ENCODE peak calls at places on chromosomes 16 and 17, in nine cellular contexts. P is EL; N is Panc1; G is stimulated activated CD4-positive, alpha-beta T cell treated with anti-CD3 and anti-CD28 coated beads, Interleukin-4, amount 100 ng/mL, for 4 hours; D is activated naive CD8-positive, alpha-beta T cell treated with anti-CD3 and anti-CD28 coated beads for 36 hours; X is H4; E is immature natural killer cell; R is HFFc6; Y is progenitor cell of endocrine pancreas. H is an unnamed sample.

GRCh38 chr17:72691601-72692000 is 400.9 kb downstream of the SLC39A11 start:
- DNase-seq in P (peak), N (no peak), G (no peak), D (no peak), X (no peak), E (no peak), R (peak), Y (no peak), H (no peak)

GRCh38 chr17:47741109-47741792 is 8.2 kb downstream of the TBX21 start:
- DNase-seq in P (no peak), N (no peak), G (no peak), D (no peak), X (no peak), E (peak), R (no peak), Y (no peak), H (no peak)

GRCh38 chr17:31533546-31534155 is 142.2 kb downstream of the RAB11FIP4 start:
- DNase-seq in P (peak), N (no peak), G (peak), D (peak), X (peak), E (no peak), R (peak), Y (no peak), H (no peak)

GRCh38 chr16:24829153-24829552 is 16.6 kb upstream of the SLC5A11 start:
- DNase-seq in P (no peak), N (no peak), G (no peak), D (no peak), X (no peak), E (no peak), R (no peak), Y (no peak), H (no peak)

GRCh38 chr17:74893936-74894671 is 671 bp upstream of the FADS6 start:
- DNase-seq in P (no peak), N (no peak), G (no peak), D (no peak), X (no peak), E (no peak), R (no peak), Y (no peak), H (no peak)

GRCh38 chr16:4937782-4938682 is 1.1 kb upstream of the PPL start:
- DNase-seq in P (no peak), N (no peak), G (no peak), D (no peak), X (no peak), E (no peak), R (no peak), Y (no peak), H (no peak)

GRCh38 chr17:68760141-68760475 is 158.9 kb upstream of the FAM20A start:
- DNase-seq in P (no peak), N (no peak), G (no peak), D (no peak), X (no peak), E (no peak), R (no peak), Y (no peak), H (no peak)

GRCh38 chr17:76801706-76802105 is 63.8 kb downstream of the MFSD11 start:
- DNase-seq in P (no peak), N (no peak), G (no peak), D (no peak), X (no peak), E (no peak), R (no peak), Y (no peak), H (no peak)

GRCh38 chr17:77246110-77247047 is 105.6 kb downstream of the SEC14L1 start:
- DNase-seq in P (no peak), N (no peak), G (no peak), D (no peak), X (no peak), E (no peak), R (no peak), Y (no peak), H (no peak)

GRCh38 chr16:56708418-56708817 is 21.5 kb upstream of the NUP93 start:
- DNase-seq in P (no peak), N (no peak), G (no peak), D (peak), X (no peak), E (no peak), R (no peak), Y (no peak), H (no peak)

GRCh38 chr17:79023180-79023705 is 726 bp upstream of the C1QTNF1 start:
- DNase-seq in P (no peak), N (no peak), G (no peak), D (no peak), X (no peak), E (no peak), R (no peak), Y (no peak), H (no peak)

GRCh38 chr16:49859139-49859947 is 3.4 kb upstream of the ZNF423 start:
- DNase-seq in P (peak), N (no peak), G (no peak), D (no peak), X (no peak), E (no peak), R (no peak), Y (no peak), H (no peak)

GRCh38 chr16:24537474-24538337 is 1.7 kb upstream of the RBBP6 start:
- DNase-seq in P (no peak), N (no peak), G (no peak), D (no peak), X (no peak), E (no peak), R (no peak), Y (no peak), H (no peak)

GRCh38 chr17:81364278-81365147 is 30.7 kb upstream of the BAHCC1 start:
- DNase-seq in P (no peak), N (no peak), G (no peak), D (no peak), X (no peak), E (no peak), R (no peak), Y (no peak), H (no peak)

GRCh38 chr16:57530531-57531252 is 5.7 kb downstream of the CCDC102A start:
- DNase-seq in P (peak), N (no peak), G (no peak), D (no peak), X (no peak), E (no peak), R (no peak), Y (no peak), H (no peak)

GRCh38 chr17:74477411-74477810 is 11.0 kb downstream of the CD300A start:
- DNase-seq in P (no peak), N (no peak), G (no peak), D (no peak), X (no peak), E (no peak), R (no peak), Y (no peak), H (no peak)

GRCh38 chr16:49471038-49471727 is 97.6 kb downstream of the C16orf78 start:
- DNase-seq in P (no peak), N (no peak), G (no peak), D (no peak), X (no peak), E (no peak), R (no peak), Y (peak), H (no peak)

GRCh38 chr16:57098188-57098841 is 5.9 kb downstream of the CPNE2 start:
- DNase-seq in P (no peak), N (no peak), G (no peak), D (no peak), X (no peak), E (no peak), R (no peak), Y (no peak), H (no peak)

GRCh38 chr17:6508519-6509294 is 47.6 kb downstream of the PITPNM3 start:
- DNase-seq in P (no peak), N (no peak), G (no peak), D (no peak), X (no peak), E (no peak), R (no peak), Y (no peak), H (no peak)

GRCh38 chr16:8251727-8252126 is 338.6 kb downstream of the TMEM114 start:
- DNase-seq in P (no peak), N (no peak), G (no peak), D (no peak), X (no peak), E (no peak), R (no peak), Y (no peak), H (no peak)

GRCh38 chr16:3819741-3820724 is 60.5 kb downstream of the CREBBP start:
- DNase-seq in P (peak), N (peak), G (no peak), D (no peak), X (peak), E (peak), R (peak), Y (no peak), H (no peak)

GRCh38 chr16:86505899-86506864 is 4.1 kb upstream of the FOXF1 start:
- DNase-seq in P (no peak), N (no peak), G (no peak), D (no peak), X (no peak), E (no peak), R (no peak), Y (no peak), H (no peak)

GRCh38 chr16:17224859-17225258 is 245.9 kb downstream of the XYLT1 start:
- DNase-seq in P (peak), N (no peak), G (no peak), D (peak), X (peak), E (peak), R (peak), Y (no peak), H (peak)

GRCh38 chr16:2532494-2533141 is 1.4 kb upstream of the CEMP1 start:
- DNase-seq in P (peak), N (no peak), G (peak), D (peak), X (no peak), E (peak), R (no peak), Y (no peak), H (peak)

GRCh38 chr17:8916470-8916869 is 49.0 kb upstream of the PIK3R6 start:
- DNase-seq in P (no peak), N (no peak), G (no peak), D (no peak), X (no peak), E (no peak), R (no peak), Y (no peak), H (no peak)

GRCh38 chr16:53433930-53434435 is 288 bp upstream of the RBL2 start:
- DNase-seq in P (peak), N (peak), G (no peak), D (no peak), X (peak), E (no peak), R (no peak), Y (no peak), H (no peak)

GRCh38 chr17:8887834-8888703 is 20.6 kb upstream of the PIK3R6 start:
- DNase-seq in P (peak), N (no peak), G (no peak), D (no peak), X (peak), E (no peak), R (peak), Y (no peak), H (no peak)

GRCh38 chr17:64232466-64233262 is 30.4 kb downstream of the TEX2 start:
- DNase-seq in P (no peak), N (no peak), G (no peak), D (no peak), X (no peak), E (no peak), R (no peak), Y (no peak), H (no peak)

GRCh38 chr16:3363793-3364192 is 8.1 kb downstream of the OR2C1 start:
- DNase-seq in P (no peak), N (no peak), G (no peak), D (no peak), X (no peak), E (no peak), R (no peak), Y (no peak), H (no peak)

H was measured in stimulated activated naive B cell treated with anti-CD40 and anti-IgM and Interleukin-4, amounts not matched to agents 10 μg/mL and 1 μg/mL and 100 μg/mL, for 72 hours.